ENCODE peak calls at places on chromosomes 16 and 17, in nine cellular contexts. One of them, this sample, is unnamed.

GRCh38 chr16:7792346-7792745 is 459.7 kb downstream of the RBFOX1 start:
- DNase-seq in amniotic stem cell: no peak
- DNase-seq in NCI-H345: no peak
- DNase-seq in activated T-cell treated with anti-CD3 and anti-CD28 coated beads, Interleukin-2, amount 50 U/mL, for 1 hour: no peak
- DNase-seq in foreskin keratinocyte: no peak
- DNase-seq in T-helper 2 cell treated with Interferon-gamma antibody and Interleukin-4, amounts not matched to agents 5 μg/mL and 100 μg/mL, for 36 hours: no peak
- DNase-seq in NCI-H1092: no peak
- DNase-seq in nucleus accumbens: no peak
- DNase-seq in stimulated activated CD8-positive, alpha-beta memory T cell treated with anti-CD3 and anti-CD28 coated beads, Interleukin-4, amount 100 ng/mL, for 4 hours: no peak
- DNase-seq in this sample: no peak

GRCh38 chr17:64441772-64442549 is 7.0 kb upstream of the MILR1 start:
- DNase-seq in amniotic stem cell: no peak
- DNase-seq in NCI-H345: no peak
- DNase-seq in activated T-cell treated with anti-CD3 and anti-CD28 coated beads, Interleukin-2, amount 50 U/mL, for 1 hour: peak; percentile 23
- DNase-seq in foreskin keratinocyte: no peak
- DNase-seq in T-helper 2 cell treated with Interferon-gamma antibody and Interleukin-4, amounts not matched to agents 5 μg/mL and 100 μg/mL, for 36 hours: peak; percentile 37
- DNase-seq in NCI-H1092: no peak
- DNase-seq in nucleus accumbens: no peak
- DNase-seq in stimulated activated CD8-positive, alpha-beta memory T cell treated with anti-CD3 and anti-CD28 coated beads, Interleukin-4, amount 100 ng/mL, for 4 hours: no peak
- DNase-seq in this sample: no peak

GRCh38 chr16:70790815-70791214 is 10.1 kb downstream of the VAC14 start:
- DNase-seq in amniotic stem cell: no peak
- DNase-seq in NCI-H345: no peak
- DNase-seq in activated T-cell treated with anti-CD3 and anti-CD28 coated beads, Interleukin-2, amount 50 U/mL, for 1 hour: no peak
- DNase-seq in foreskin keratinocyte: no peak
- DNase-seq in T-helper 2 cell treated with Interferon-gamma antibody and Interleukin-4, amounts not matched to agents 5 μg/mL and 100 μg/mL, for 36 hours: no peak
- DNase-seq in NCI-H1092: no peak
- DNase-seq in nucleus accumbens: no peak
- DNase-seq in stimulated activated CD8-positive, alpha-beta memory T cell treated with anti-CD3 and anti-CD28 coated beads, Interleukin-4, amount 100 ng/mL, for 4 hours: no peak
- DNase-seq in this sample: no peak

GRCh38 chr17:58703137-58703846 is 10.9 kb downstream of the RAD51C start:
- DNase-seq in amniotic stem cell: no peak
- DNase-seq in NCI-H345: no peak
- DNase-seq in activated T-cell treated with anti-CD3 and anti-CD28 coated beads, Interleukin-2, amount 50 U/mL, for 1 hour: no peak
- DNase-seq in foreskin keratinocyte: peak; percentile 35
- DNase-seq in T-helper 2 cell treated with Interferon-gamma antibody and Interleukin-4, amounts not matched to agents 5 μg/mL and 100 μg/mL, for 36 hours: no peak
- DNase-seq in NCI-H1092: no peak
- DNase-seq in nucleus accumbens: no peak
- DNase-seq in stimulated activated CD8-positive, alpha-beta memory T cell treated with anti-CD3 and anti-CD28 coated beads, Interleukin-4, amount 100 ng/mL, for 4 hours: no peak
- DNase-seq in this sample: no peak

GRCh38 chr16:883340-883739 is 82.8 kb upstream of the GNG13 start:
- DNase-seq in amniotic stem cell: no peak
- DNase-seq in NCI-H345: no peak
- DNase-seq in activated T-cell treated with anti-CD3 and anti-CD28 coated beads, Interleukin-2, amount 50 U/mL, for 1 hour: no peak
- DNase-seq in foreskin keratinocyte: no peak
- DNase-seq in T-helper 2 cell treated with Interferon-gamma antibody and Interleukin-4, amounts not matched to agents 5 μg/mL and 100 μg/mL, for 36 hours: no peak
- DNase-seq in NCI-H1092: no peak
- DNase-seq in nucleus accumbens: no peak
- DNase-seq in stimulated activated CD8-positive, alpha-beta memory T cell treated with anti-CD3 and anti-CD28 coated beads, Interleukin-4, amount 100 ng/mL, for 4 hours: no peak
- DNase-seq in this sample: no peak

GRCh38 chr16:477287-477686 is 50.2 kb upstream of the CAPN15 start:
- DNase-seq in amniotic stem cell: no peak
- DNase-seq in NCI-H345: no peak
- DNase-seq in activated T-cell treated with anti-CD3 and anti-CD28 coated beads, Interleukin-2, amount 50 U/mL, for 1 hour: no peak
- DNase-seq in foreskin keratinocyte: no peak
- DNase-seq in T-helper 2 cell treated with Interferon-gamma antibody and Interleukin-4, amounts not matched to agents 5 μg/mL and 100 μg/mL, for 36 hours: no peak
- DNase-seq in NCI-H1092: no peak
- DNase-seq in nucleus accumbens: no peak
- DNase-seq in stimulated activated CD8-positive, alpha-beta memory T cell treated with anti-CD3 and anti-CD28 coated beads, Interleukin-4, amount 100 ng/mL, for 4 hours: no peak
- DNase-seq in this sample: no peak

GRCh38 chr17:21375757-21376584 is at the start of gene KCNJ12:
- DNase-seq in amniotic stem cell: no peak
- DNase-seq in NCI-H345: no peak
- DNase-seq in activated T-cell treated with anti-CD3 and anti-CD28 coated beads, Interleukin-2, amount 50 U/mL, for 1 hour: no peak
- DNase-seq in foreskin keratinocyte: peak; percentile 44
- DNase-seq in T-helper 2 cell treated with Interferon-gamma antibody and Interleukin-4, amounts not matched to agents 5 μg/mL and 100 μg/mL, for 36 hours: no peak
- DNase-seq in NCI-H1092: no peak
- DNase-seq in nucleus accumbens: no peak
- DNase-seq in stimulated activated CD8-positive, alpha-beta memory T cell treated with anti-CD3 and anti-CD28 coated beads, Interleukin-4, amount 100 ng/mL, for 4 hours: no peak
- DNase-seq in this sample: no peak

GRCh38 chr17:38591759-38592241 is 14.0 kb downstream of the SRCIN1 start:
- DNase-seq in amniotic stem cell: no peak
- DNase-seq in NCI-H345: no peak
- DNase-seq in activated T-cell treated with anti-CD3 and anti-CD28 coated beads, Interleukin-2, amount 50 U/mL, for 1 hour: no peak
- DNase-seq in foreskin keratinocyte: peak; percentile 22
- DNase-seq in T-helper 2 cell treated with Interferon-gamma antibody and Interleukin-4, amounts not matched to agents 5 μg/mL and 100 μg/mL, for 36 hours: peak; percentile 40
- DNase-seq in NCI-H1092: no peak
- DNase-seq in nucleus accumbens: no peak
- DNase-seq in stimulated activated CD8-positive, alpha-beta memory T cell treated with anti-CD3 and anti-CD28 coated beads, Interleukin-4, amount 100 ng/mL, for 4 hours: no peak
- DNase-seq in this sample: no peak

GRCh38 chr16:13945734-13946490 is 26.0 kb downstream of the ERCC4 start:
- DNase-seq in amniotic stem cell: no peak
- DNase-seq in NCI-H345: no peak
- DNase-seq in activated T-cell treated with anti-CD3 and anti-CD28 coated beads, Interleukin-2, amount 50 U/mL, for 1 hour: no peak
- DNase-seq in foreskin keratinocyte: no peak
- DNase-seq in T-helper 2 cell treated with Interferon-gamma antibody and Interleukin-4, amounts not matched to agents 5 μg/mL and 100 μg/mL, for 36 hours: no peak
- DNase-seq in NCI-H1092: no peak
- DNase-seq in nucleus accumbens: no peak
- DNase-seq in stimulated activated CD8-positive, alpha-beta memory T cell treated with anti-CD3 and anti-CD28 coated beads, Interleukin-4, amount 100 ng/mL, for 4 hours: no peak
- DNase-seq in this sample: no peak

GRCh38 chr17:34723875-34724274 is 144.5 kb downstream of the TMEM132E start:
- DNase-seq in amniotic stem cell: no peak
- DNase-seq in NCI-H345: no peak
- DNase-seq in activated T-cell treated with anti-CD3 and anti-CD28 coated beads, Interleukin-2, amount 50 U/mL, for 1 hour: no peak
- DNase-seq in foreskin keratinocyte: no peak
- DNase-seq in T-helper 2 cell treated with Interferon-gamma antibody and Interleukin-4, amounts not matched to agents 5 μg/mL and 100 μg/mL, for 36 hours: no peak
- DNase-seq in NCI-H1092: no peak
- DNase-seq in nucleus accumbens: no peak
- DNase-seq in stimulated activated CD8-positive, alpha-beta memory T cell treated with anti-CD3 and anti-CD28 coated beads, Interleukin-4, amount 100 ng/mL, for 4 hours: no peak
- DNase-seq in this sample: no peak

GRCh38 chr17:4483012-4483840 is 15.5 kb upstream of the SPNS2 start:
- DNase-seq in amniotic stem cell: no peak
- DNase-seq in NCI-H345: no peak
- DNase-seq in activated T-cell treated with anti-CD3 and anti-CD28 coated beads, Interleukin-2, amount 50 U/mL, for 1 hour: no peak
- DNase-seq in foreskin keratinocyte: peak; percentile 88
- DNase-seq in T-helper 2 cell treated with Interferon-gamma antibody and Interleukin-4, amounts not matched to agents 5 μg/mL and 100 μg/mL, for 36 hours: no peak
- DNase-seq in NCI-H1092: no peak
- DNase-seq in nucleus accumbens: no peak
- DNase-seq in stimulated activated CD8-positive, alpha-beta memory T cell treated with anti-CD3 and anti-CD28 coated beads, Interleukin-4, amount 100 ng/mL, for 4 hours: no peak
- DNase-seq in this sample: no peak

GRCh38 chr16:66204761-66205160 is 161.7 kb upstream of the CDH5 start:
- DNase-seq in amniotic stem cell: no peak
- DNase-seq in NCI-H345: no peak
- DNase-seq in activated T-cell treated with anti-CD3 and anti-CD28 coated beads, Interleukin-2, amount 50 U/mL, for 1 hour: no peak
- DNase-seq in foreskin keratinocyte: no peak
- DNase-seq in T-helper 2 cell treated with Interferon-gamma antibody and Interleukin-4, amounts not matched to agents 5 μg/mL and 100 μg/mL, for 36 hours: no peak
- DNase-seq in NCI-H1092: no peak
- DNase-seq in nucleus accumbens: no peak
- DNase-seq in stimulated activated CD8-positive, alpha-beta memory T cell treated with anti-CD3 and anti-CD28 coated beads, Interleukin-4, amount 100 ng/mL, for 4 hours: no peak
- DNase-seq in this sample: no peak

GRCh38 chr16:3101841-3102470 is 2.9 kb upstream of the ZSCAN10 start:
- DNase-seq in amniotic stem cell: no peak
- DNase-seq in NCI-H345: peak; percentile 60
- DNase-seq in activated T-cell treated with anti-CD3 and anti-CD28 coated beads, Interleukin-2, amount 50 U/mL, for 1 hour: no peak
- DNase-seq in foreskin keratinocyte: no peak
- DNase-seq in T-helper 2 cell treated with Interferon-gamma antibody and Interleukin-4, amounts not matched to agents 5 μg/mL and 100 μg/mL, for 36 hours: no peak
- DNase-seq in NCI-H1092: no peak
- DNase-seq in nucleus accumbens: no peak
- DNase-seq in stimulated activated CD8-positive, alpha-beta memory T cell treated with anti-CD3 and anti-CD28 coated beads, Interleukin-4, amount 100 ng/mL, for 4 hours: no peak
- DNase-seq in this sample: no peak

GRCh38 chr16:1614226-1615102 is 2.3 kb downstream of the CRAMP1 start:
- DNase-seq in amniotic stem cell: no peak
- DNase-seq in NCI-H345: no peak
- DNase-seq in activated T-cell treated with anti-CD3 and anti-CD28 coated beads, Interleukin-2, amount 50 U/mL, for 1 hour: peak; percentile 34
- DNase-seq in foreskin keratinocyte: peak; percentile 6
- DNase-seq in T-helper 2 cell treated with Interferon-gamma antibody and Interleukin-4, amounts not matched to agents 5 μg/mL and 100 μg/mL, for 36 hours: peak; percentile 10
- DNase-seq in NCI-H1092: no peak
- DNase-seq in nucleus accumbens: no peak
- DNase-seq in stimulated activated CD8-positive, alpha-beta memory T cell treated with anti-CD3 and anti-CD28 coated beads, Interleukin-4, amount 100 ng/mL, for 4 hours: no peak
- DNase-seq in this sample: peak; percentile 14

GRCh38 chr17:69012895-69013805 is 47.6 kb downstream of the ABCA9 start:
- DNase-seq in amniotic stem cell: no peak
- DNase-seq in NCI-H345: no peak
- DNase-seq in activated T-cell treated with anti-CD3 and anti-CD28 coated beads, Interleukin-2, amount 50 U/mL, for 1 hour: no peak
- DNase-seq in foreskin keratinocyte: peak; percentile 47
- DNase-seq in T-helper 2 cell treated with Interferon-gamma antibody and Interleukin-4, amounts not matched to agents 5 μg/mL and 100 μg/mL, for 36 hours: no peak
- DNase-seq in NCI-H1092: no peak
- DNase-seq in nucleus accumbens: no peak
- DNase-seq in stimulated activated CD8-positive, alpha-beta memory T cell treated with anti-CD3 and anti-CD28 coated beads, Interleukin-4, amount 100 ng/mL, for 4 hours: no peak
- DNase-seq in this sample: no peak

GRCh38 chr17:77651983-77652382 is 306.5 kb upstream of the TNRC6C start:
- DNase-seq in amniotic stem cell: no peak
- DNase-seq in NCI-H345: no peak
- DNase-seq in activated T-cell treated with anti-CD3 and anti-CD28 coated beads, Interleukin-2, amount 50 U/mL, for 1 hour: no peak
- DNase-seq in foreskin keratinocyte: no peak
- DNase-seq in T-helper 2 cell treated with Interferon-gamma antibody and Interleukin-4, amounts not matched to agents 5 μg/mL and 100 μg/mL, for 36 hours: no peak
- DNase-seq in NCI-H1092: no peak
- DNase-seq in nucleus accumbens: no peak
- DNase-seq in stimulated activated CD8-positive, alpha-beta memory T cell treated with anti-CD3 and anti-CD28 coated beads, Interleukin-4, amount 100 ng/mL, for 4 hours: no peak
- DNase-seq in this sample: no peak

GRCh38 chr17:60565233-60565632 is 34.8 kb upstream of the PPM1D start:
- DNase-seq in amniotic stem cell: no peak
- DNase-seq in NCI-H345: no peak
- DNase-seq in activated T-cell treated with anti-CD3 and anti-CD28 coated beads, Interleukin-2, amount 50 U/mL, for 1 hour: no peak
- DNase-seq in foreskin keratinocyte: no peak
- DNase-seq in T-helper 2 cell treated with Interferon-gamma antibody and Interleukin-4, amounts not matched to agents 5 μg/mL and 100 μg/mL, for 36 hours: no peak
- DNase-seq in NCI-H1092: no peak
- DNase-seq in nucleus accumbens: no peak
- DNase-seq in stimulated activated CD8-positive, alpha-beta memory T cell treated with anti-CD3 and anti-CD28 coated beads, Interleukin-4, amount 100 ng/mL, for 4 hours: no peak
- DNase-seq in this sample: no peak

GRCh38 chr16:53061701-53062159 is 6.9 kb downstream of the CHD9 start:
- DNase-seq in amniotic stem cell: no peak
- DNase-seq in NCI-H345: no peak
- DNase-seq in activated T-cell treated with anti-CD3 and anti-CD28 coated beads, Interleukin-2, amount 50 U/mL, for 1 hour: no peak
- DNase-seq in foreskin keratinocyte: no peak
- DNase-seq in T-helper 2 cell treated with Interferon-gamma antibody and Interleukin-4, amounts not matched to agents 5 μg/mL and 100 μg/mL, for 36 hours: peak; percentile 54
- DNase-seq in NCI-H1092: no peak
- DNase-seq in nucleus accumbens: no peak
- DNase-seq in stimulated activated CD8-positive, alpha-beta memory T cell treated with anti-CD3 and anti-CD28 coated beads, Interleukin-4, amount 100 ng/mL, for 4 hours: no peak
- DNase-seq in this sample: no peak

GRCh38 chr16:30354423-30355143 is 525 bp downstream of the CD2BP2 start:
- DNase-seq in amniotic stem cell: no peak
- DNase-seq in NCI-H345: no peak
- DNase-seq in activated T-cell treated with anti-CD3 and anti-CD28 coated beads, Interleukin-2, amount 50 U/mL, for 1 hour: peak; percentile 40
- DNase-seq in foreskin keratinocyte: no peak
- DNase-seq in T-helper 2 cell treated with Interferon-gamma antibody and Interleukin-4, amounts not matched to agents 5 μg/mL and 100 μg/mL, for 36 hours: no peak
- DNase-seq in NCI-H1092: no peak
- DNase-seq in nucleus accumbens: no peak
- DNase-seq in stimulated activated CD8-positive, alpha-beta memory T cell treated with anti-CD3 and anti-CD28 coated beads, Interleukin-4, amount 100 ng/mL, for 4 hours: no peak
- DNase-seq in this sample: no peak

GRCh38 chr17:1072551-1072961 is 75.6 kb downstream of the TIMM22 start:
- DNase-seq in amniotic stem cell: no peak
- DNase-seq in NCI-H345: no peak
- DNase-seq in activated T-cell treated with anti-CD3 and anti-CD28 coated beads, Interleukin-2, amount 50 U/mL, for 1 hour: no peak
- DNase-seq in foreskin keratinocyte: no peak
- DNase-seq in T-helper 2 cell treated with Interferon-gamma antibody and Interleukin-4, amounts not matched to agents 5 μg/mL and 100 μg/mL, for 36 hours: no peak
- DNase-seq in NCI-H1092: no peak
- DNase-seq in nucleus accumbens: no peak
- DNase-seq in stimulated activated CD8-positive, alpha-beta memory T cell treated with anti-CD3 and anti-CD28 coated beads, Interleukin-4, amount 100 ng/mL, for 4 hours: no peak
- DNase-seq in this sample: no peak

This sample was measured in HuH-7.